ENCODE peak calls at places on chromosome 19, in nine cellular contexts. Y is AG10803; C is heart left ventricle; F is Panc1; E is CD8-positive, alpha-beta T cell; G is spleen; U is psoas muscle; S is choroid plexus epithelial cell; Z is HepG2. T is an unnamed sample.

GRCh38 chr19:28184997-28185396 is 1028.0 kb downstream of the UQCRFS1 start:
- DNase-seq in Y (peak), C (no peak), F (no peak), E (no peak), G (no peak), U (no peak), S (no peak), Z (no peak), T (peak)

GRCh38 chr19:35268546-35269424 is at the start of gene USF2:
- DNase-seq in Y (peak), C (peak), F (no peak), E (peak), G (peak), U (peak), S (peak), Z (peak), T (peak)

GRCh38 chr19:11422163-11423068 is 3.3 kb upstream of the RGL3 start:
- DNase-seq in Y (peak), C (peak), F (no peak), E (peak), G (peak), U (peak), S (peak), Z (no peak), T (peak)

GRCh38 chr19:55373993-55374757 is 2.5 kb upstream of the TMEM190 start:
- DNase-seq in Y (peak), C (no peak), F (no peak), E (no peak), G (no peak), U (no peak), S (no peak), Z (no peak), T (peak)

GRCh38 chr19:3721131-3721899 is 13.1 kb downstream of the TJP3 start:
- DNase-seq in Y (peak), C (peak), F (no peak), E (peak), G (peak), U (peak), S (peak), Z (peak), T (peak)

GRCh38 chr19:35093941-35094647 is 21.5 kb upstream of the FXYD3 start:
- DNase-seq in Y (no peak), C (no peak), F (no peak), E (no peak), G (no peak), U (no peak), S (no peak), Z (no peak), T (no peak)

GRCh38 chr19:38162094-38162493 is 61.9 kb downstream of the DPF1 start:
- DNase-seq in Y (no peak), C (no peak), F (no peak), E (no peak), G (no peak), U (no peak), S (no peak), Z (no peak), T (no peak)

GRCh38 chr19:41193420-41194156 is 569 bp downstream of the CYP2S1 start:
- DNase-seq in Y (no peak), C (no peak), F (no peak), E (no peak), G (no peak), U (no peak), S (no peak), Z (no peak), T (no peak)

GRCh38 chr19:38011426-38011825 is 104.4 kb downstream of the SIPA1L3 start:
- DNase-seq in Y (no peak), C (no peak), F (no peak), E (no peak), G (no peak), U (no peak), S (no peak), Z (no peak), T (no peak)

GRCh38 chr19:48319647-48320537 is 5.5 kb upstream of the EMP3 start:
- DNase-seq in Y (peak), C (peak), F (no peak), E (peak), G (peak), U (peak), S (peak), Z (peak), T (peak)

GRCh38 chr19:43618921-43619261 is 538 bp downstream of the ZNF428 start:
- DNase-seq in Y (no peak), C (no peak), F (peak), E (peak), G (no peak), U (no peak), S (no peak), Z (peak), T (peak)

GRCh38 chr19:41351339-41352245 is 2.1 kb downstream of the TGFB1 start:
- DNase-seq in Y (peak), C (peak), F (no peak), E (peak), G (peak), U (peak), S (peak), Z (no peak), T (peak)

GRCh38 chr19:6730941-6731670 is 6.3 kb downstream of the GPR108 start:
- DNase-seq in Y (no peak), C (no peak), F (no peak), E (no peak), G (no peak), U (no peak), S (no peak), Z (no peak), T (no peak)

GRCh38 chr19:50416034-50416814 is 2.5 kb upstream of the SPIB start:
- DNase-seq in Y (no peak), C (no peak), F (no peak), E (no peak), G (peak), U (no peak), S (no peak), Z (no peak), T (no peak)
- TF ChIP-seq CTCF in Y (no peak), C (no peak), F (no peak), E (no peak), G (no peak), U (no peak), S (no peak), Z (no peak), T (no peak)

GRCh38 chr19:10009714-10010224 is 535 bp downstream of the COL5A3 start:
- DNase-seq in Y (peak), C (no peak), F (no peak), E (no peak), G (no peak), U (no peak), S (no peak), Z (no peak), T (peak)
- H3K4me3 ChIP-seq in Y (peak), C (peak), F (no peak), E (no peak), G (peak), U (peak), S (no peak), Z (no peak), T (peak)

GRCh38 chr19:5563008-5563431 is 4.7 kb downstream of the TINCR start:
- DNase-seq in Y (no peak), C (no peak), F (no peak), E (no peak), G (no peak), U (no peak), S (no peak), Z (no peak), T (no peak)
- TF ChIP-seq CTCF in Y (no peak), C (no peak), F (peak), E (no peak), G (no peak), U (no peak), S (no peak), Z (peak), T (no peak)

GRCh38 chr19:17965370-17966114 is 1.4 kb upstream of the KCNN1 start:
- DNase-seq in Y (no peak), C (no peak), F (no peak), E (no peak), G (no peak), U (no peak), S (no peak), Z (no peak), T (no peak)

GRCh38 chr19:17967258-17968051 is 548 bp downstream of the KCNN1 start:
- DNase-seq in Y (no peak), C (no peak), F (no peak), E (no peak), G (no peak), U (no peak), S (no peak), Z (no peak), T (no peak)

GRCh38 chr19:17968376-17968775 is 1.5 kb downstream of the KCNN1 start:
- DNase-seq in Y (no peak), C (no peak), F (no peak), E (no peak), G (no peak), U (no peak), S (no peak), Z (no peak), T (no peak)

GRCh38 chr19:17966115-17966455 is 822 bp upstream of the KCNN1 start:
- DNase-seq in Y (no peak), C (no peak), F (no peak), E (no peak), G (no peak), U (no peak), S (no peak), Z (no peak), T (no peak)

GRCh38 chr19:17966497-17967257 is at the start of gene KCNN1:
- DNase-seq in Y (no peak), C (no peak), F (no peak), E (no peak), G (no peak), U (no peak), S (no peak), Z (no peak), T (no peak)
- H3K4me3 ChIP-seq in Y (no peak), C (no peak), F (peak), E (no peak), G (no peak), U (peak), S (no peak), Z (no peak), T (no peak)

GRCh38 chr19:9431475-9431874 is 3.9 kb downstream of the ZNF266 start:
- DNase-seq in Y (no peak), C (peak), F (peak), E (peak), G (no peak), U (no peak), S (peak), Z (no peak), T (peak)
- TF ChIP-seq CTCF in Y (peak), C (peak), F (peak), E (peak), G (peak), U (peak), S (peak), Z (peak), T (peak)

GRCh38 chr19:53871448-53871847 is 3.8 kb downstream of the MYADM start:
- DNase-seq in Y (no peak), C (no peak), F (no peak), E (no peak), G (no peak), U (no peak), S (no peak), Z (no peak), T (no peak)

GRCh38 chr19:53868091-53868891 is 608 bp downstream of the MYADM start:
- DNase-seq in Y (peak), C (peak), F (no peak), E (peak), G (peak), U (peak), S (peak), Z (peak), T (peak)

GRCh38 chr19:53868892-53869804 is 1.5 kb downstream of the MYADM start:
- DNase-seq in Y (peak), C (peak), F (no peak), E (peak), G (peak), U (peak), S (peak), Z (peak), T (peak)

GRCh38 chr19:53872762-53873161 is 5.1 kb downstream of the MYADM start:
- DNase-seq in Y (no peak), C (no peak), F (no peak), E (no peak), G (no peak), U (no peak), S (no peak), Z (no peak), T (no peak)

GRCh38 chr19:53870485-53870844 is 2.8 kb downstream of the MYADM start:
- DNase-seq in Y (no peak), C (no peak), F (no peak), E (no peak), G (peak), U (no peak), S (no peak), Z (no peak), T (no peak)
- H3K4me3 ChIP-seq in Y (peak), C (peak), F (peak), E (peak), G (peak), U (peak), S (peak), Z (no peak), T (no peak)

GRCh38 chr19:17420267-17420924 is 549 bp downstream of the MVB12A start:
- DNase-seq in Y (no peak), C (peak), F (no peak), E (peak), G (peak), U (peak), S (peak), Z (no peak), T (no peak)
- TF ChIP-seq CTCF in Y (no peak), C (no peak), F (no peak), E (no peak), G (no peak), U (no peak), S (peak), Z (peak), T (no peak)

GRCh38 chr19:16896098-16896912 is 7.5 kb downstream of the F2RL3 start:
- DNase-seq in Y (no peak), C (no peak), F (no peak), E (no peak), G (peak), U (no peak), S (no peak), Z (no peak), T (no peak)
- H3K4me3 ChIP-seq in Y (peak), C (peak), F (peak), E (peak), G (peak), U (peak), S (peak), Z (peak), T (peak)

GRCh38 chr19:1478934-1479707 is at the start of gene C19orf25:
- DNase-seq in Y (peak), C (peak), F (peak), E (peak), G (peak), U (peak), S (peak), Z (peak), T (peak)
- TF ChIP-seq CTCF in Y (no peak), C (no peak), F (no peak), E (no peak), G (no peak), U (no peak), S (no peak), Z (no peak), T (no peak)